ENCODE peak calls at places on chromosome 4, in four cellular contexts. I, X, K and J are unnamed samples. For H3K4me1, the result is how much of the 10 kb centered on the place peaks cover.

GRCh38 chr4:16858275-16858752 is 40.1 kb downstream of the LDB2 start:
- DNase-seq in K (no peak), I (no peak), X (no peak), J (no peak)

GRCh38 chr4:139833131-139833930 is 167.7 kb downstream of the MGST2 start:
- DNase-seq in I (no peak), K (no peak), X (no peak), J (no peak)

GRCh38 chr4:181503800-181504364 is 739.3 kb upstream of the TENM3 start:
- DNase-seq in K (no peak), I (no peak), X (no peak), J (no peak)

GRCh38 chr4:54402880-54403503 is 173.9 kb downstream of the PDGFRA start:
- DNase-seq in I (no peak), X (no peak), K (no peak), J (no peak)

GRCh38 chr4:65416875-65417274 is 253.4 kb downstream of the EPHA5 start:
- DNase-seq in K (no peak), X (no peak), I (peak), J (no peak)

GRCh38 chr4:6549890-6550620 is 24.9 kb upstream of the MAN2B2 start:
- DNase-seq in I (no peak), X (peak), K (no peak), J (no peak)

GRCh38 chr4:1170805-1171305 is 1.5 kb downstream of the SPON2 start:
- DNase-seq in X (peak), K (no peak), I (no peak), J (no peak)

GRCh38 chr4:116899536-116899935 is 185.8 kb downstream of the TRAM1L1 start:
- DNase-seq in K (no peak), X (no peak), I (no peak), J (no peak)

GRCh38 chr4:26978387-26979071 is 117.9 kb downstream of the STIM2 start:
- DNase-seq in X (no peak), K (no peak), I (no peak), J (no peak)

GRCh38 chr4:152480901-152481300 is 55.0 kb downstream of the FBXW7 start:
- DNase-seq in K (no peak), X (no peak), I (no peak), J (no peak)
- H3K27ac ChIP-seq in K (no peak), X (no peak), I (no peak), J (no peak)

DNA sequence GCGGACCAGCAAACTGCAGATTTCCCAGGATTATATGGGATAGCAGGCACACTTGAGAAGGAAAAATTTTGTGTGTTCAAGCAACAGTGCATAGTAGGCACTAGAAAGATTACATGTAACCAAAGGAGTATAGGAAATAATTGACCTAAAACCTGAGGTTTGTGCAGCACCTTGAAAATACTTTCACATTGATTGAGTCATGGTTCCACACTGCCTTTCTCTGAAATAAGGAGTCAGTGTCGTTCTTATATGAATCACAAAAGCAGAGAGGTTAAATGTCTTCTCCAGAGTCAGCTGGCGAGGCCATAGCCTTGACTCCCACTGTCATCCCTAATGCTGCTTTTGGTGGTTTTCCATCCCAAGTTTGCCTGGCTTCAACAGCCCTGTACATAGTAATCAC is 138.9 kb downstream of the SOWAHB start:
- DNase-seq in X (no peak), I (no peak), K (no peak), J (no peak)
- H3K4me1 ChIP-seq in X (under half), I (under half), K (under half), J (under half)

GRCh38 chr4:118718511-118719170 is 33.4 kb downstream of the METTL14 start:
- DNase-seq in X (no peak), I (no peak), K (no peak), J (no peak)
- H3K27ac ChIP-seq in X (no peak), I (no peak), K (peak), J (no peak)

GRCh38 chr4:11698846-11699590 is 270.3 kb upstream of the HS3ST1 start:
- DNase-seq in I (no peak), K (no peak), X (no peak), J (no peak)
- H3K4me1 ChIP-seq in I (under half), K (under half), X (under half), J (under half)

GRCh38 chr4:74715731-74716435 is 78.4 kb downstream of the BTC start:
- DNase-seq in K (no peak), I (no peak), X (no peak), J (no peak)
- H3K27ac ChIP-seq in K (peak), I (no peak), X (no peak), J (no peak)

DNA sequence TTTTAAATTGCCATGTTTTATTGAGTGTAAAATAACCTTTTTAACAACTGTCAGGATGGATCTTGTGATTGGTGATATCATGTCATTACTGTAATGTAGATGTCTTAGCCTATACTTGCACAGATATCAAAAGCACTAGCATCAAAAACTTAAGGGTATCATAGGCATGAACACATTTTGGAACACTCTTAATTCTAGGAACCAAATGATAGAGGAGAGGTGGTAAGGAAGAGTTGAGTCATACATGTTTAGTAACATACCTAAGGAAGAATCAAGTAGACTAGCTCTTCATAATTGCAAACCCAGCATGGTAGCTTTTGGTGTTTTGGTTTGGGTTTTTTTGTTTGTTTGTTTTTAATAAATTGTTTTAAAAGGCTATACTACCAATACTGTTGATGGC is 43.4 kb downstream of the SMARCAD1 start:
- DNase-seq in K (no peak), I (no peak), X (no peak), J (no peak)
- H3K4me1 ChIP-seq in K (under half), I (under half), X (under half), J (under half)